ENCODE peak calls at places on chromosomes 5 and 9, in five cellular contexts. O, F, U, W and K are unnamed samples.

GRCh38 chr5:38607396-38607795 is 51.0 kb upstream of the LIFR start:
- DNase-seq in W (no peak), O (no peak), F (peak; percentile 97), U (no peak), K (no peak)

GRCh38 chr5:124902097-124902821 is 155.8 kb upstream of the ZNF608 start:
- DNase-seq in W (no peak), F (peak; percentile 82), O (no peak), U (no peak), K (no peak)

GRCh38 chr9:110316255-110316921 is 21.3 kb downstream of the TXNDC8 start:
- DNase-seq in F (no peak), U (no peak), O (no peak), W (no peak), K (no peak)

GRCh38 chr5:181215997-181216982 is 6.8 kb upstream of the TRIM41 start:
- DNase-seq in W (no peak), F (no peak), O (peak; percentile 53), U (no peak), K (no peak)

GRCh38 chr9:72557549-72557948 is 36.1 kb downstream of the TMC1 start:
- DNase-seq in O (no peak), F (peak; percentile 91), U (no peak), W (no peak), K (no peak)

GRCh38 chr5:95669540-95669939 is 13.3 kb downstream of the SPATA9 start:
- DNase-seq in U (no peak), O (no peak), F (peak; percentile 99), W (peak; percentile 63), K (peak; percentile 69)

GRCh38 chr5:123369371-123369968 is 53.7 kb downstream of the CEP120 start:
- DNase-seq in U (no peak), W (no peak), O (no peak), F (no peak), K (no peak)

GRCh38 chr9:93613174-93613573 is 36.8 kb downstream of the PHF2 start:
- DNase-seq in W (no peak), U (no peak), O (no peak), F (no peak), K (no peak)

GRCh38 chr5:56270058-56270457 is 36.9 kb upstream of the ANKRD55 start:
- DNase-seq in O (no peak), W (no peak), F (no peak), U (no peak), K (no peak)

GRCh38 chr9:24881361-24881760 is 335.7 kb upstream of the IZUMO3 start:
- DNase-seq in W (no peak), U (no peak), F (no peak), O (no peak), K (no peak)

GRCh38 chr9:15070716-15071115 is 160.5 kb upstream of the FREM1 start:
- DNase-seq in W (no peak), O (no peak), U (no peak), F (no peak), K (no peak)

GRCh38 chr9:3699868-3700267 is 174.1 kb upstream of the RFX3 start:
- DNase-seq in U (no peak), W (no peak), O (no peak), F (no peak), K (no peak)

GRCh38 chr5:1041225-1042186 is 32.9 kb downstream of the NKD2 start:
- DNase-seq in U (no peak), O (no peak), F (no peak), W (no peak), K (no peak)

GRCh38 chr5:139271201-139272027 is 22.1 kb upstream of the MATR3 start:
- DNase-seq in F (peak; percentile 92), O (no peak), W (no peak), U (no peak), K (no peak)

GRCh38 chr9:87557996-87558395 is 60.3 kb downstream of the DAPK1 start:
- DNase-seq in U (no peak), W (no peak), F (peak; percentile 34), O (no peak), K (peak; percentile 32)

GRCh38 chr5:133687212-133688051 is 75.1 kb upstream of the FSTL4 start:
- DNase-seq in O (no peak), W (no peak), U (no peak), F (no peak), K (no peak)

GRCh38 chr5:159030357-159030756 is 69.4 kb downstream of the EBF1 start:
- DNase-seq in F (no peak), W (no peak), U (no peak), O (no peak), K (no peak)

GRCh38 chr5:59599729-59600128 is 293.8 kb downstream of the PDE4D start:
- DNase-seq in W (no peak), F (no peak), O (no peak), U (no peak), K (no peak)

GRCh38 chr5:61306531-61307195 is 25.4 kb upstream of the ZSWIM6 start:
- DNase-seq in F (peak; percentile 88), O (no peak), U (no peak), W (no peak), K (no peak)

GRCh38 chr5:61301345-61301744 is 30.7 kb upstream of the ZSWIM6 start:
- DNase-seq in W (no peak), F (no peak), O (no peak), U (no peak), K (no peak)

GRCh38 chr5:61301820-61302563 is 30.1 kb upstream of the ZSWIM6 start:
- DNase-seq in F (peak; percentile 99), O (no peak), U (peak; percentile 60), W (no peak), K (peak; percentile 35)

GRCh38 chr5:61304611-61305369 is 27.3 kb upstream of the ZSWIM6 start:
- DNase-seq in W (no peak), F (peak; percentile 92), U (no peak), O (peak; percentile 52), K (peak; percentile 18)

GRCh38 chr5:61303348-61303747 is 28.7 kb upstream of the ZSWIM6 start:
- DNase-seq in W (no peak), O (no peak), U (no peak), F (no peak), K (no peak)
- H3K4me3 ChIP-seq in W (no peak overlapping the region), O (no peak overlapping the region), U (no peak overlapping the region), F (no peak overlapping the region), K (peak overlapping the region; percentile 21)

DNA sequence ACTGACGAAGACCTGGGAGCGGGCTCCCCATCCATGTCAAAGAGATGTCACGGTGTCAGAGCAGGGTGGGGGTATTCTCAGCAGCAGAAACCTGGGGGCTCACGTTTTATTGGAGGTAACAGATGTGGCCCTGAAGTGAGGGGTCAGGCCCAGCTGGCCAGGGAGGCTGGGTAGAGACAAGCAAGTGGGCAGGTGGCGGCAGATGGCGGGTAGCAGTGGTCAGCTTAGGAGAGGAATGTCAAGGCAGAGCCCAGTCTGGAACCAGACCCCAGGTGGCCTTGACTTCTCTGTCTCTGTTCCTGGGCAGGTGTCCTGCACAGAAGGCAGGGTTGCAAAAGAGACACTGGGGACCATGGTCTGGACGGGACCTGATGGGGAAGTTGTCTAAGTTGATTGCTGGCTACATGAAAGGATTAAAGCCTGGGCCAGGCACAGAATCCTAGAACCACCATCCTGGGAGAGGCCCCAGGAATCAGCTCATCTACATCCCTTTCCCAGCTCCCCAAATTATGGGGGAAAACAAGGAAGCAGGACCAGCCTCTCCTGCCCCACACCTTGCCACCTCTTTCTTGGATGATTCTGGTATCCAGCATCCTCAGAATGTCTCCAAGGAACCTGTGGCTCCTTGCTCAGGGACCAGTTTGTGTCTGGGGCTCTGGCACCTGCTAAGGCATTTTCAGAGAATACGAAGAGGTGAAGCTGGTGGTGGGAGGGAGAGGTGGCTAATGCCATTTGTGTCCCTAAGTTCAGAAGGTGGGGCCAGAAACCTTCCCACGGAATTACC is 72.5 kb downstream of the AMBP start:
- DNase-seq in O (no peak), W (no peak), U (peak; percentile 30), F (no peak), K (no peak)
- H3K4me3 ChIP-seq in O (no peak overlapping the region), W (no peak overlapping the region), U (no peak overlapping the region), F (no peak overlapping the region), K (no peak overlapping the region)

DNA sequence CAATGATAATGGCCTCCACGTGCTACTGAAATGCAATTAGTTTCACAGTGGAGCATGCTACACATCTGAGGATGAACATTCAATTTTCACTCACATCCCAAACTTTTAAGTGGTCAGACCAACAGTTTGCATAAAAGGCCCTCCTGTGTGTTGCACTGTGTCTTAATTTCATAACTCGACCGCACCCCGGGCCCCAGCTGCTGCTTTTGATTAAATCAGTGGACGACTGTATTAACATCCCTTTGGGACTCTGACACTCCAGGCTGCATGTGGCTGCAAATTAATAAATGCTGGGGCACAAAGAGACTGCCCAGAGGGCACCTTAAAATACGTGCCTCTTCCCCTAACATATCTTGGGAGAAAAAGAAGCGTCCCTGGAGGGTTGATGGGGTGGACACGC is 18.8 kb downstream of the MED10 start:
- DNase-seq in U (no peak), F (no peak), O (no peak), W (no peak), K (no peak)
- H3K4me3 ChIP-seq in U (no peak overlapping the region), F (no peak overlapping the region), O (no peak overlapping the region), W (no peak overlapping the region), K (no peak overlapping the region)

GRCh38 chr5:89513299-89514044 is 630.5 kb upstream of the MEF2C start:
- DNase-seq in U (no peak), W (no peak), O (no peak), F (peak; percentile 17), K (no peak)
- H3K4me3 ChIP-seq in U (no peak overlapping the region), W (no peak overlapping the region), O (no peak overlapping the region), F (no peak overlapping the region), K (no peak overlapping the region)

DNA sequence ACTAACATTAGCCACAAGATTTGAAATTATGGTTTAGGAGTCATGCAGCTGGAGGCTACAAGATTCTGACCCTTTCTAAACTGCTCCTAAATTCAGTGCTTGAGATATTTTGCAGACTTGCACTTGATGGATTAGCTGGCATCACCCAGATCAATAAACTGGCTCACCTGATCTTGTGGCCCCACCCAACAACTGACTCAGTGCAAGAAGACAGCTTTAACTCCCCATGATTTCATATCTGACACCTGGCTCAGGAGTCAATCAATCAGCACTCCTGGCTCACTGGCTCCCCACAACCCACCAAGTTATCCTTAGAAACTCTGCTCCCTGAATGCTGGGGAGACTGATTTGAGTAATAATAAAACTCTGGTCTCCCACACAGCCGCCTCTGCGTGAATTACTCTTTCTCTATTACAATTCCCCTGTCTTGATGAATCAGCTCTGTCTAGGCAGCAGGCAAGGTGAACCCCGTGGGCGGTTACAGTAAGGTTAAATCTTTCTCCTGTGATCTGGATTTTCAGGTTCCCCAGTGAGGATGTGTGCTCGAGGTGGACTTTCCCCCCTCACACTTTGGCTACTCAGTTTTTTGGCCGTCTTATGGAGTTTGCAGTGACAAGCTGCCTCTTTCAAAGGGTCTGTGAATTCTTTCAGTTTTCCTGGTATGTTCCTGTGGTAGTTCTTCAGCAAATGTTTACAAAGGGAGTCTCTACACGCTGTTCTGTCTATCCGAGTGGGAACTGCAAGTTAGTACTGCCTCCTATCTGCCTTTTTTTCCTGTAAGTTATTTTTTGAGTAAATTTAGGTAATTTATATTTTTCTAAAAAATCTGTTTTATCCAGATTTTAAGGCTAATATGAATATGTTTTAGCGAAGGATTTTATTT is 500.1 kb upstream of the NUDT12 start:
- DNase-seq in W (no peak), F (peak; percentile 15), O (no peak), U (no peak), K (no peak)
- H3K4me3 ChIP-seq in W (no peak overlapping the region), F (no peak overlapping the region), O (no peak overlapping the region), U (no peak overlapping the region), K (no peak overlapping the region)